ENCODE peak calls at places on chromosomes 11 and 22, in nine cellular contexts. D is mammary epithelial cell, U is cardiac muscle cell, E is heart right ventricle, H is tibial nerve, M is HAP-1, I is left lung, R is endothelial cell of umbilical vein, Y is left ventricle myocardium inferior. A is an unnamed sample.

GRCh38 chr22:41776381-41776780 is 24.1 kb upstream of the CCDC134 start:
- DNase-seq in R (no peak), U (no peak), E (no peak), D (no peak), M (no peak), H (no peak), Y (no peak), I (no peak), A (no peak)

GRCh38 chr11:15911377-15912044 is 444.8 kb downstream of the SOX6 start:
- DNase-seq in U (peak; percentile 74), R (peak; percentile 21), D (no peak), H (peak; percentile 53), E (peak; percentile 40), M (no peak), Y (peak; percentile 69), I (no peak), A (no peak)

GRCh38 chr11:74257934-74258553 is 53.4 kb downstream of the P4HA3 start:
- DNase-seq in M (no peak), Y (peak; percentile 55), E (peak; percentile 50), R (peak; percentile 75), U (peak; percentile 13), D (no peak), I (peak; percentile 40), H (peak; percentile 54), A (no peak)

GRCh38 chr11:131739243-131739882 is 368.9 kb downstream of the NTM start:
- DNase-seq in U (no peak), E (no peak), D (no peak), R (no peak), Y (no peak), H (no peak), M (no peak), I (no peak), A (no peak)

GRCh38 chr11:117217141-117217609 is 14.7 kb downstream of the PCSK7 start:
- DNase-seq in D (no peak), U (no peak), R (peak; percentile 17), E (no peak), I (no peak), Y (no peak), M (no peak), H (no peak), A (no peak)

GRCh38 chr11:67261942-67262681 is 4.2 kb upstream of the GRK2 start:
- DNase-seq in R (no peak), Y (no peak), H (no peak), I (no peak), E (no peak), M (no peak), U (no peak), D (no peak), A (no peak)

GRCh38 chr11:114586797-114587196 is 8.8 kb downstream of the NXPE4 start:
- DNase-seq in E (no peak), M (no peak), R (no peak), I (no peak), U (no peak), D (no peak), Y (no peak), H (no peak), A (no peak)

GRCh38 chr11:134742228-134742612 is 330.2 kb upstream of the B3GAT1 start:
- DNase-seq in I (no peak), M (no peak), H (no peak), D (no peak), Y (no peak), U (peak; percentile 19), E (no peak), R (peak; percentile 4), A (no peak)

GRCh38 chr11:14350215-14350614 is 8.8 kb downstream of the RRAS2 start:
- DNase-seq in R (no peak), D (no peak), Y (no peak), U (no peak), E (no peak), H (no peak), M (peak; percentile 56), I (no peak), A (no peak)

GRCh38 chr22:42603427-42603826 is 11.3 kb downstream of the POLDIP3 start:
- DNase-seq in Y (no peak), U (no peak), E (no peak), R (no peak), D (no peak), I (no peak), M (no peak), H (no peak), A (no peak)

GRCh38 chr22:38531251-38531956 is 25.3 kb upstream of the DDX17 start:
- DNase-seq in R (no peak), Y (no peak), D (no peak), E (no peak), I (no peak), M (peak; percentile 29), H (no peak), U (no peak), A (no peak)

GRCh38 chr11:43327987-43328386 is 16.2 kb downstream of the API5 start:
- DNase-seq in D (peak; percentile 79), Y (no peak), E (no peak), R (peak; percentile 97), U (no peak), M (no peak), H (no peak), I (no peak), A (no peak)

GRCh38 chr11:69293087-69293486 is 868 bp upstream of the MYEOV start:
- DNase-seq in D (no peak), R (no peak), E (no peak), I (peak; percentile 73), M (no peak), U (no peak), Y (no peak), H (no peak), A (no peak)

GRCh38 chr22:21936151-21936778 is 16.4 kb downstream of the PPM1F start:
- DNase-seq in D (no peak), E (no peak), Y (no peak), I (peak; percentile 79), U (no peak), R (no peak), M (no peak), H (peak; percentile 30), A (no peak)

GRCh38 chr11:76736773-76737495 is 46.2 kb upstream of the TSKU start:
- DNase-seq in M (no peak), Y (no peak), U (no peak), D (no peak), I (no peak), R (no peak), E (no peak), H (no peak), A (no peak)

GRCh38 chr11:6377902-6378694 is 12.2 kb upstream of the SMPD1 start:
- DNase-seq in H (no peak), U (no peak), M (no peak), E (no peak), I (no peak), R (peak; percentile 64), D (no peak), Y (no peak), A (no peak)

GRCh38 chr22:39219071-39220050 is 25.4 kb downstream of the PDGFB start:
- DNase-seq in R (no peak), I (peak; percentile 4), U (no peak), M (no peak), E (no peak), H (no peak), D (no peak), Y (no peak), A (no peak)

GRCh38 chr11:120134931-120135228 is 3.0 kb downstream of the TRIM29 start:
- DNase-seq in D (no peak), U (no peak), Y (no peak), I (no peak), E (peak; percentile 2), R (no peak), M (peak; percentile 5), H (no peak), A (no peak)

DNA sequence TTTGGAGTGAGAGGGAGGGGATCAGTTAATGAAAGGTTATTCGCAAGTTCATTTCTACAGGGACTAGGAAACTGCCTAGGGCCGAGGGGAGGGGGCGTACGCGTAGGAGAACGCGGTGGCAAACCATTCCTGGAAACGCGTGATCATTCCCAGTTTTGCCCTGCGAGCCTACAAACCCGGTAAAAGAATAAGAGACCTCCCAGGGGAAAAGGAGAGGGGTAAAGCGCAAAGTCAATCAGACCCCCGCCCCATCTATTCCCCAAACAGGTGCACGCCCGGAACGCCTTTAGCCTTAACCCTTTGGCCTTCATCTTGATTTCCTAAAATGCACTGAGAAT is 5.3 kb downstream of the BSX start:
- DNase-seq in U (no peak), H (no peak), R (no peak), D (no peak), E (no peak), I (no peak), M (no peak), Y (no peak), A (no peak)
- H3K27me3 ChIP-seq in U (peaks cover 99% of the 10 kb centered on the region), H (peaks cover 98% of the 10 kb centered on the region), R (peaks cover 87% of the 10 kb centered on the region), D (peaks cover 66% of the 10 kb centered on the region), E (peaks cover 84% of the 10 kb centered on the region), I (peaks cover 97% of the 10 kb centered on the region), M (peaks cover 81% of the 10 kb centered on the region), Y (peaks cover 100% of the 10 kb centered on the region), A (peaks cover 44% of the 10 kb centered on the region)

GRCh38 chr11:31606893-31607292 is 97.3 kb downstream of the ELP4 start:
- DNase-seq in Y (no peak), D (no peak), E (no peak), R (no peak), M (no peak), I (no peak), H (no peak), U (no peak), A (no peak)
- H3K4me1 ChIP-seq in Y (peaks cover 3% of the 10 kb centered on the region), D (no peaks in the 10 kb centered on the region), E (no peaks in the 10 kb centered on the region), R (no peaks in the 10 kb centered on the region), M (no peaks in the 10 kb centered on the region), I (no peaks in the 10 kb centered on the region), H (no peaks in the 10 kb centered on the region), U (no peaks in the 10 kb centered on the region), A (no peaks in the 10 kb centered on the region)

GRCh38 chr11:32429477-32429876 is 5.9 kb downstream of the WT1 start:
- DNase-seq in H (no peak), E (no peak), R (no peak), Y (no peak), U (no peak), M (no peak), D (no peak), I (no peak), A (no peak)

GRCh38 chr11:32432565-32433248 is 2.6 kb downstream of the WT1 start:
- DNase-seq in D (no peak), U (no peak), E (no peak), M (no peak), H (no peak), Y (no peak), I (no peak), R (no peak), A (no peak)

GRCh38 chr11:32430586-32431357 is 4.6 kb downstream of the WT1 start:
- DNase-seq in R (no peak), U (peak; percentile 61), M (no peak), H (no peak), D (no peak), Y (no peak), E (no peak), I (no peak), A (no peak)

GRCh38 chr11:32433249-32434115 is 1.9 kb downstream of the WT1 start:
- DNase-seq in H (no peak), R (no peak), I (no peak), M (no peak), D (no peak), U (no peak), Y (no peak), E (no peak), A (no peak)

GRCh38 chr11:32431657-32432056 is 3.7 kb downstream of the WT1 start:
- DNase-seq in Y (no peak), I (no peak), E (no peak), R (no peak), H (no peak), D (no peak), U (no peak), M (no peak), A (no peak)
- H3K27me3 ChIP-seq in Y (peaks cover 100% of the 10 kb centered on the region), I (peaks cover 100% of the 10 kb centered on the region), E (peaks cover 89% of the 10 kb centered on the region), R (peaks cover 96% of the 10 kb centered on the region), H (peaks cover 100% of the 10 kb centered on the region), D (peaks cover 80% of the 10 kb centered on the region), U (peaks cover 100% of the 10 kb centered on the region), M (no peaks in the 10 kb centered on the region), A (peaks cover 42% of the 10 kb centered on the region)

GRCh38 chr11:118911880-118912741 is 13.6 kb downstream of the BCL9L start:
- DNase-seq in Y (peak; percentile 77), M (peak; percentile 83), E (peak; percentile 82), R (peak; percentile 90), H (peak; percentile 74), I (peak; percentile 90), D (peak; percentile 99), U (peak; percentile 60), A (peak; percentile 43)
- H3K4me1 ChIP-seq in Y (peaks cover 100% of the 10 kb centered on the region), M (peaks cover 35% of the 10 kb centered on the region), E (peaks cover 100% of the 10 kb centered on the region), R (peaks cover 56% of the 10 kb centered on the region), H (peaks cover 88% of the 10 kb centered on the region), I (peaks cover 99% of the 10 kb centered on the region), D (peaks cover 90% of the 10 kb centered on the region), U (peaks cover 90% of the 10 kb centered on the region), A (peaks cover 96% of the 10 kb centered on the region)